ENCODE peak calls at places on chromosomes 12 and 14, in four cellular contexts. W is H9, I is nucleus accumbens, L is adrenal gland. U is an unnamed sample.

GRCh38 chr12:630656-631632 is 32.3 kb downstream of the NINJ2 start:
- DNase-seq in W (peak), L (no peak), I (peak), U (no peak)

GRCh38 chr12:89016970-89017778 is 335.1 kb downstream of the DUSP6 start:
- DNase-seq in L (peak), W (peak), I (peak), U (peak)

GRCh38 chr12:53569174-53569557 is 57.0 kb downstream of the ATF7 start:
- DNase-seq in L (no peak), I (no peak), W (no peak), U (no peak)

GRCh38 chr12:66929121-66929520 is 250.2 kb upstream of the GRIP1 start:
- DNase-seq in L (no peak), W (no peak), I (no peak), U (no peak)

GRCh38 chr12:40701756-40702155 is 9.5 kb downstream of the CNTN1 start:
- DNase-seq in L (no peak), W (no peak), I (no peak), U (no peak)

GRCh38 chr12:51871126-51871525 is 16.8 kb upstream of the ANKRD33 start:
- DNase-seq in L (peak), W (no peak), I (no peak), U (no peak)

GRCh38 chr12:41521872-41522379 is 333.8 kb downstream of the PDZRN4 start:
- DNase-seq in I (no peak), W (no peak), L (peak), U (no peak)

GRCh38 chr12:47110011-47110541 is 30.3 kb upstream of the AMIGO2 start:
- DNase-seq in L (no peak), W (no peak), I (no peak), U (no peak)

GRCh38 chr14:74962059-74962458 is 6.7 kb upstream of the PGF start:
- DNase-seq in W (no peak), L (no peak), I (no peak), U (no peak)

GRCh38 chr12:10283028-10283427 is 24.6 kb upstream of the KLRD1 start:
- DNase-seq in L (no peak), W (no peak), I (no peak), U (no peak)

GRCh38 chr12:14260011-14260993 is 105.2 kb upstream of the ATF7IP start:
- DNase-seq in L (peak), W (peak), I (peak), U (peak)

GRCh38 chr12:96862326-96862725 is 44.7 kb upstream of the NEDD1 start:
- DNase-seq in L (no peak), W (no peak), I (no peak), U (no peak)

GRCh38 chr14:49461529-49462401 is 124.4 kb downstream of the RPS29 start:
- DNase-seq in L (peak), W (no peak), I (no peak), U (no peak)

GRCh38 chr14:39229222-39229543 is 4.5 kb upstream of the MIA2 start:
- DNase-seq in L (no peak), I (no peak), W (no peak), U (no peak)

GRCh38 chr14:73472182-73473114 is 14.1 kb upstream of the NUMB start:
- DNase-seq in W (no peak), L (no peak), I (peak), U (no peak)

GRCh38 chr12:55955800-55956508 is 9.9 kb downstream of the PMEL start:
- DNase-seq in W (peak), L (peak), I (no peak), U (no peak)